ENCODE peak calls at places on chromosomes 3 and 15, in nine cellular contexts. R, M, B, F, O, I, X, E and A are unnamed samples.

GRCh38 chr3:51498871-51499790 is 684 bp downstream of the DCAF1 start:
- DNase-seq in B (peak; percentile 94), X (peak; percentile 97), E (peak; percentile 98), R (peak; percentile 97), F (peak; percentile 87), M (peak; percentile 96), O (peak; percentile 90), I (peak; percentile 96), A (peak; percentile 92)

GRCh38 chr15:100713163-100713867 is 110.9 kb downstream of the ASB7 start:
- DNase-seq in F (peak; percentile 99), R (no peak), O (no peak), M (peak; percentile 78), X (peak; percentile 65), B (peak; percentile 100), I (peak; percentile 18), E (peak; percentile 68), A (peak; percentile 87)

GRCh38 chr3:42822828-42823227 is 13.6 kb downstream of the ACKR2 start:
- DNase-seq in I (no peak), O (no peak), B (peak; percentile 73), E (no peak), R (no peak), M (no peak), X (no peak), F (no peak), A (no peak)

GRCh38 chr3:151751161-151751560 is 17.4 kb downstream of the AADACL2 start:
- DNase-seq in M (no peak), O (no peak), R (no peak), F (peak; percentile 29), X (no peak), B (peak; percentile 69), E (no peak), I (no peak), A (no peak)

GRCh38 chr3:143952569-143953069 is 19.0 kb upstream of the DIPK2A start:
- DNase-seq in B (no peak), R (no peak), X (no peak), F (no peak), M (no peak), E (no peak), I (no peak), O (no peak), A (no peak)

GRCh38 chr3:37864904-37865303 is 3.2 kb downstream of the CTDSPL start:
- DNase-seq in X (no peak), F (no peak), M (no peak), I (no peak), B (no peak), O (no peak), R (no peak), E (no peak), A (no peak)

GRCh38 chr3:191244242-191244867 is 45.3 kb downstream of the OSTN start:
- DNase-seq in O (no peak), B (no peak), M (no peak), E (no peak), F (peak; percentile 14), R (no peak), I (no peak), X (no peak), A (no peak)

GRCh38 chr3:194424953-194425352 is 25.9 kb upstream of the GP5 start:
- DNase-seq in R (no peak), B (no peak), E (no peak), M (no peak), I (no peak), O (no peak), X (no peak), F (no peak), A (no peak)

GRCh38 chr3:142434503-142434902 is 13.3 kb downstream of the XRN1 start:
- DNase-seq in E (no peak), B (no peak), I (no peak), M (no peak), F (no peak), X (no peak), R (no peak), O (no peak), A (no peak)

GRCh38 chr3:35200056-35200455 is 439.3 kb upstream of the ARPP21 start:
- DNase-seq in E (no peak), X (no peak), M (no peak), R (no peak), I (no peak), O (no peak), B (peak; percentile 3), F (peak; percentile 1), A (no peak)

GRCh38 chr15:71186267-71186666 is 71.0 kb downstream of the THSD4 start:
- DNase-seq in B (no peak), R (no peak), I (no peak), M (no peak), O (no peak), F (no peak), X (no peak), E (no peak), A (no peak)

GRCh38 chr3:110384601-110385000 is 687.0 kb upstream of the NECTIN3 start:
- DNase-seq in X (no peak), R (no peak), I (no peak), M (no peak), F (peak; percentile 17), O (no peak), B (no peak), E (no peak), A (no peak)

GRCh38 chr3:41365973-41366372 is 166.7 kb downstream of the CTNNB1 start:
- DNase-seq in O (no peak), X (no peak), F (no peak), R (no peak), I (no peak), E (no peak), M (no peak), B (no peak), A (no peak)

GRCh38 chr15:43042885-43043284 is 63.0 kb downstream of the UBR1 start:
- DNase-seq in B (no peak), O (no peak), F (no peak), R (no peak), M (no peak), X (no peak), E (no peak), I (no peak), A (no peak)

GRCh38 chr3:69833591-69833990 is 94.3 kb downstream of the MITF start:
- DNase-seq in F (no peak), R (no peak), M (no peak), O (no peak), B (no peak), E (no peak), I (no peak), X (no peak), A (no peak)

GRCh38 chr3:70840106-70840870 is 527.9 kb upstream of the MDFIC2 start:
- DNase-seq in M (no peak), R (no peak), B (peak; percentile 77), X (no peak), E (no peak), O (no peak), I (no peak), F (peak; percentile 18), A (no peak)

GRCh38 chr3:139597947-139598346 is 58.4 kb upstream of the RBP1 start:
- DNase-seq in E (no peak), M (no peak), B (no peak), R (no peak), F (no peak), I (no peak), O (no peak), X (no peak), A (no peak)
- H3K27ac ChIP-seq in E (no peak overlapping the region), M (no peak overlapping the region), B (no peak overlapping the region), R (no peak overlapping the region), F (no peak overlapping the region), I (no peak overlapping the region), O (no peak overlapping the region), X (no peak overlapping the region), A (no peak overlapping the region)

GRCh38 chr3:11457126-11457525 is 184.9 kb downstream of the ATG7 start:
- DNase-seq in X (no peak), B (no peak), I (no peak), R (no peak), O (no peak), F (no peak), M (no peak), E (no peak), A (no peak)

GRCh38 chr3:11464356-11464755 is 179.4 kb downstream of the VGLL4 start:
- DNase-seq in B (no peak), E (no peak), I (no peak), F (no peak), R (no peak), O (no peak), X (no peak), M (no peak), A (no peak)

GRCh38 chr3:11455977-11456376 is 183.8 kb downstream of the ATG7 start:
- DNase-seq in F (no peak), O (no peak), I (no peak), X (no peak), R (no peak), M (no peak), E (no peak), B (no peak), A (peak; percentile 47)

GRCh38 chr3:11459147-11459837 is 184.4 kb downstream of the VGLL4 start:
- DNase-seq in O (no peak), X (no peak), B (no peak), E (no peak), M (no peak), R (no peak), I (no peak), F (no peak), A (no peak)
- H3K27ac ChIP-seq in O (no peak overlapping the region), X (no peak overlapping the region), B (no peak overlapping the region), E (no peak overlapping the region), M (no peak overlapping the region), R (no peak overlapping the region), I (no peak overlapping the region), F (no peak overlapping the region), A (no peak overlapping the region)

DNA sequence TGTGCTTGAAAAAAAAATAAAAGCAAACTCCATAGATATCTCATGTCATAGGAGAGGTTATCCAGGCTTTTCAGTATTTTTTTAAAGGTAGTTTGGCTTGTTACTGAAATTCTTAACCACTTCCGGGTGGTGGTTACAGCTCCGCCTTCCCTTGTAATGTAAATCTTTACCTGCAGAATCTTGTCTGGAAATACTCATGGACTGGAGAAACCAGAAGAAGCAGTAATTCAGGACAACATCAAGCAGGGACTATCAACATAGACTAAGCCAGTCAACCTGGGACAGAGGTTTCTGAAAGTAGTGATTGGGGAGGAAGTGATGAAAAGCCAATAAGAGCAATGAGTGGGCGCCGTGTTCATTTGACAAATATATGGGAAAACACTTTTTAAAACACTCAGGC is 78.9 kb upstream of the SKOR1 start:
- DNase-seq in M (peak; percentile 66), R (no peak), I (no peak), F (peak; percentile 62), B (peak; percentile 75), O (no peak), E (no peak), X (no peak), A (no peak)
- H3K27ac ChIP-seq in M (no peak overlapping the region), R (no peak overlapping the region), I (no peak overlapping the region), F (no peak overlapping the region), B (peak overlapping the region; percentile 63), O (no peak overlapping the region), E (no peak overlapping the region), X (no peak overlapping the region), A (no peak overlapping the region)

DNA sequence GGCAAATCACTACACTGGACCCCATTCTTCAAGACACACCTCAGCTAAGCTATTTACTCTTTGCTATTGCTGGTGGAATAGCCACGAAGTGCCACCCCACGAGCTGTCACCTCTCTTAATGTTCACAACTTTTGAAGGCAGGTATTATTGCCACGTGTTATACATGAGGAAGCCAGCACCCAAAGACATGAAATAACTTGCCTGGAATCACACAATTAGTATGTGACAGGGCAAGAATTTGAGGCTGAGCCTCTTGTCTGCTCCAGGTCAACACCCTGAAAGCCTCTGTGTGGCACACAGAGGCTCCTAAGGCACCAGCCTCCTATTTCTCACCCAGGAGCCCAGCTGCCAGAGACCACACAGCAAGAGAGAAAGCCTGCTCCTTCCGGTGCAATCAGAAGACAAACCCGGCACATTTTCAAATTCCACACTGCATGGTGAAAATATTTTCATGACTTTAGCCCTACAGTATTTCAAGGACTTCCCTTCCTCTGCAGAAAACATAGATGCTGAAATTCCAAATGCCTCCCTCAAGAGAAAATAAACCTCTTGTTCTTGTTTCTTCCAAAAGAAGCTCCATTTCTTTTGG is 84.9 kb upstream of the THBS1 start:
- DNase-seq in M (no peak), F (no peak), R (no peak), I (no peak), E (no peak), X (no peak), B (peak; percentile 44), O (no peak), A (peak; percentile 81)
- H3K27ac ChIP-seq in M (no peak overlapping the region), F (no peak overlapping the region), R (no peak overlapping the region), I (peak overlapping the region; percentile 20), E (peak overlapping the region; percentile 72), X (peak overlapping the region; percentile 14), B (no peak overlapping the region), O (no peak overlapping the region), A (peak overlapping the region; percentile 78)